ENCODE peak calls at places on chromosomes 5 and 9, in four cellular contexts. M is right atrium auricular region, H is esophagus squamous epithelium, A is choroid plexus epithelial cell. B is an unnamed sample.

GRCh38 chr9:94809778-94810177 is 83.3 kb downstream of the AOPEP start:
- DNase-seq in H (no peak), A (no peak), M (no peak), B (no peak)

GRCh38 chr9:113564804-113565237 is 101.3 kb downstream of the RGS3 start:
- DNase-seq in H (no peak), A (peak; percentile 70), M (peak; percentile 79), B (peak; percentile 74)

GRCh38 chr9:127751269-127752054 is 16.4 kb upstream of the TOR2A start:
- DNase-seq in A (peak; percentile 41), H (no peak), M (no peak), B (peak; percentile 29)

GRCh38 chr9:136754059-136754572 is 3.9 kb downstream of the LCN8 start:
- DNase-seq in A (no peak), M (no peak), H (no peak), B (no peak)

GRCh38 chr5:16894236-16895057 is 41.6 kb downstream of the MYO10 start:
- DNase-seq in A (peak; percentile 93), H (no peak), M (no peak), B (peak; percentile 97)

GRCh38 chr5:127498604-127499003 is 18.8 kb upstream of the PRRC1 start:
- DNase-seq in A (no peak), M (no peak), H (no peak), B (no peak)

GRCh38 chr9:129483467-129484324 is 137.2 kb downstream of the C9orf50 start:
- DNase-seq in M (peak; percentile 96), A (peak; percentile 99), H (no peak), B (peak; percentile 75)

GRCh38 chr5:132065351-132065937 is 5.0 kb downstream of the IL3 start:
- DNase-seq in H (no peak), A (peak; percentile 79), M (no peak), B (peak; percentile 91)

GRCh38 chr5:179413711-179414458 is 68.6 kb upstream of the ADAMTS2 start:
- DNase-seq in H (no peak), M (peak; percentile 21), A (no peak), B (no peak)

GRCh38 chr5:465591-466403 is 22.8 kb downstream of the EXOC3 start:
- DNase-seq in A (no peak), H (no peak), M (no peak), B (no peak)

GRCh38 chr5:14487101-14487895 is 94.3 kb upstream of the OTULINL start:
- DNase-seq in A (peak; percentile 43), H (no peak), M (no peak), B (no peak)

GRCh38 chr5:14913141-14913540 is 41.6 kb upstream of the ANKH start:
- DNase-seq in H (no peak), A (peak; percentile 67), M (no peak), B (no peak)

GRCh38 chr5:158054388-158055092 is 195.6 kb upstream of the CLINT1 start:
- DNase-seq in M (no peak), A (no peak), H (no peak), B (no peak)

GRCh38 chr5:172683696-172684464 is 42.8 kb downstream of the NEURL1B start:
- DNase-seq in H (no peak), M (no peak), A (no peak), B (no peak)

GRCh38 chr5:32223972-32224608 is 50.0 kb upstream of the GOLPH3 start:
- DNase-seq in A (peak; percentile 63), H (no peak), M (no peak), B (peak; percentile 72)

GRCh38 chr5:178546675-178547033 is 43.5 kb downstream of the COL23A1 start:
- DNase-seq in M (no peak), A (no peak), H (no peak), B (no peak)

GRCh38 chr5:167916706-167917105 is 374.7 kb upstream of the WWC1 start:
- DNase-seq in H (no peak), A (peak; percentile 71), M (no peak), B (no peak)

GRCh38 chr9:133874061-133874638 is 118.0 kb downstream of the VAV2 start:
- DNase-seq in H (no peak), A (peak; percentile 71), M (no peak), B (peak; percentile 40)

GRCh38 chr5:45260292-45260691 is 435.9 kb downstream of the HCN1 start:
- DNase-seq in H (no peak), A (no peak), M (no peak), B (no peak)

GRCh38 chr5:13833440-13833839 is 111.0 kb downstream of the DNAH5 start:
- DNase-seq in M (no peak), A (no peak), H (no peak), B (no peak)

GRCh38 chr9:87615547-87616148 is 110.3 kb upstream of the CTSL start:
- DNase-seq in M (no peak), H (no peak), A (peak; percentile 33), B (peak; percentile 26)

GRCh38 chr9:11092974-11093373 is 480.2 kb upstream of the PTPRD start:
- DNase-seq in H (no peak), M (no peak), A (no peak), B (no peak)

GRCh38 chr9:108621991-108622390 is 233.8 kb downstream of the ACTL7B start:
- DNase-seq in M (no peak), H (no peak), A (no peak), B (no peak)

GRCh38 chr5:72194846-72195245 is 87.6 kb downstream of the MAP1B start:
- DNase-seq in A (peak; percentile 50), M (no peak), H (no peak), B (no peak)

GRCh38 chr9:135082536-135082935 is 4.9 kb upstream of the OLFM1 start:
- DNase-seq in A (no peak), H (no peak), M (no peak), B (no peak)

B was measured in HT-29.